ENCODE peak calls at places on chromosomes 12 and 14, in ten cellular contexts. D is right cardiac atrium; X is tibial nerve; W is Daoy; T is RCC 7860; R is germinal center; F is naive thymus-derived CD4-positive, alpha-beta T cell; B is NCI-H748 treated with DMSO at 0.1 percent for 48 hours; S is LoVo; J is upper lobe of left lung. A is an unnamed sample.

GRCh38 chr12:47977046-47977771 is 13.8 kb downstream of the TMEM106C start:
- DNase-seq in F (no peak), X (no peak), S (no peak), J (no peak), B (no peak), D (no peak), T (no peak), R (no peak), W (no peak), A (no peak)

GRCh38 chr14:69059658-69060648 is 80.9 kb upstream of the ACTN1 start:
- DNase-seq in J (peak; percentile 70), S (no peak), T (peak; percentile 77), B (no peak), D (peak; percentile 68), R (no peak), X (no peak), F (no peak), W (peak; percentile 86), A (peak; percentile 96)

GRCh38 chr14:94474581-94475031 is 1.4 kb downstream of the SERPINA9 start:
- DNase-seq in X (no peak), W (peak; percentile 75), J (no peak), S (peak; percentile 52), R (no peak), B (no peak), T (no peak), D (no peak), F (no peak), A (no peak)

GRCh38 chr14:68941820-68942219 is 37.3 kb downstream of the ACTN1 start:
- DNase-seq in B (no peak), S (no peak), F (no peak), X (no peak), T (peak; percentile 89), J (no peak), R (no peak), D (peak; percentile 71), W (peak; percentile 96), A (peak; percentile 89)

GRCh38 chr12:117141097-117141898 is 42.1 kb upstream of the TESC start:
- DNase-seq in D (no peak), T (no peak), X (no peak), B (no peak), W (no peak), R (no peak), S (no peak), J (peak; percentile 69), F (no peak), A (no peak)

GRCh38 chr14:68918612-68919011 is 60.5 kb downstream of the ACTN1 start:
- DNase-seq in S (no peak), F (peak; percentile 36), J (no peak), T (no peak), D (peak; percentile 3), R (no peak), W (no peak), B (no peak), X (no peak), A (no peak)

GRCh38 chr14:96136361-96136760 is 68.3 kb upstream of the BDKRB2 start:
- DNase-seq in R (no peak), D (no peak), T (peak; percentile 56), F (no peak), J (no peak), W (peak; percentile 91), X (no peak), S (peak; percentile 72), B (no peak), A (peak; percentile 61)

GRCh38 chr12:49519574-49519936 is 19.3 kb upstream of the KCNH3 start:
- DNase-seq in J (no peak), S (no peak), X (no peak), B (no peak), R (no peak), W (no peak), F (no peak), D (no peak), T (no peak), A (no peak)

GRCh38 chr14:79077096-79077495 is 906.9 kb downstream of the NRXN3 start:
- DNase-seq in B (no peak), F (no peak), X (no peak), R (no peak), T (no peak), J (no peak), W (no peak), D (no peak), S (no peak), A (no peak)

GRCh38 chr12:89863332-89863938 is 154.8 kb upstream of the ATP2B1 start:
- DNase-seq in W (no peak), B (peak; percentile 37), T (no peak), J (no peak), R (peak; percentile 53), F (peak; percentile 83), X (no peak), S (no peak), D (no peak), A (no peak)

GRCh38 chr14:29242755-29243340 is 476.3 kb downstream of the FOXG1 start:
- DNase-seq in J (no peak), R (no peak), B (peak; percentile 94), X (no peak), W (peak; percentile 58), T (peak; percentile 71), F (no peak), S (no peak), D (no peak), A (no peak)

GRCh38 chr14:100590726-100591452 is 3.7 kb upstream of the BEGAIN start:
- DNase-seq in J (no peak), B (no peak), X (no peak), T (no peak), S (no peak), R (no peak), W (no peak), D (peak; percentile 24), F (no peak), A (no peak)

GRCh38 chr12:93115646-93116045 is 186.6 kb upstream of the EEA1 start:
- DNase-seq in T (no peak), S (no peak), B (no peak), J (no peak), X (no peak), W (no peak), D (no peak), F (no peak), R (no peak), A (no peak)

GRCh38 chr14:97299661-97300060 is 502.5 kb downstream of the VRK1 start:
- DNase-seq in W (no peak), X (no peak), D (no peak), B (peak; percentile 8), R (no peak), F (peak; percentile 16), T (no peak), J (no peak), S (no peak), A (no peak)

GRCh38 chr12:49868952-49869815 is 26.3 kb upstream of the BCDIN3D start:
- DNase-seq in D (peak; percentile 98), T (peak; percentile 42), X (peak; percentile 64), F (no peak), B (no peak), W (peak; percentile 98), R (no peak), S (peak; percentile 21), J (peak; percentile 59), A (peak; percentile 65)

GRCh38 chr12:76697849-76698248 is 66.1 kb upstream of the ZDHHC17 start:
- DNase-seq in W (no peak), X (no peak), D (no peak), S (no peak), T (no peak), B (no peak), F (no peak), J (no peak), R (no peak), A (no peak)

GRCh38 chr12:88578821-88579518 is 1.3 kb downstream of the KITLG start:
- DNase-seq in B (peak; percentile 77), D (peak; percentile 28), F (no peak), R (no peak), J (peak; percentile 31), W (peak; percentile 58), T (peak; percentile 42), X (peak; percentile 13), S (peak; percentile 76), A (no peak)

GRCh38 chr12:92992041-92992440 is 62.9 kb upstream of the EEA1 start:
- DNase-seq in J (no peak), T (no peak), D (no peak), F (no peak), B (no peak), R (no peak), X (no peak), W (no peak), S (no peak), A (no peak)

GRCh38 chr12:94867066-94867855 is 136.2 kb downstream of the NDUFA12 start:
- DNase-seq in W (peak; percentile 24), R (no peak), D (no peak), T (peak; percentile 80), F (no peak), J (no peak), B (no peak), S (no peak), X (no peak), A (no peak)

GRCh38 chr12:102740157-102741032 is 176.6 kb downstream of the PAH start:
- DNase-seq in F (no peak), J (no peak), X (no peak), S (peak; percentile 18), T (no peak), W (no peak), R (no peak), B (peak; percentile 46), D (no peak), A (peak; percentile 20)